ENCODE peak calls at places on chromosomes 4 and X, in six cellular contexts. F is right atrium auricular region, L is mammary epithelial cell, D is breast epithelium, E is psoas muscle, Z is vagina. X is an unnamed sample.

GRCh38 chrX:131762802-131763234 is 218.9 kb downstream of the OR13H1 start:
- DNase-seq in Z (no peak), F (no peak), E (no peak), L (peak), D (peak), X (no peak)

GRCh38 chr4:8459867-8460453 is 19.4 kb downstream of the TRMT44 start:
- DNase-seq in E (no peak), D (no peak), F (no peak), L (no peak), Z (no peak), X (no peak)

GRCh38 chr4:30208731-30209435 is 511.3 kb upstream of the PCDH7 start:
- DNase-seq in E (no peak), D (no peak), Z (no peak), F (no peak), L (peak), X (no peak)

GRCh38 chrX:23554304-23554703 is 113.0 kb upstream of the PRDX4 start:
- DNase-seq in E (no peak), L (peak), D (no peak), Z (no peak), F (no peak), X (peak)

GRCh38 chr4:56213543-56213942 is 173.7 kb downstream of the AASDH start:
- DNase-seq in Z (no peak), L (no peak), E (no peak), D (no peak), F (no peak), X (no peak)

GRCh38 chrX:10929747-10930146 is 181.4 kb upstream of the HCCS start:
- DNase-seq in F (no peak), L (no peak), D (no peak), E (no peak), Z (no peak), X (no peak)

GRCh38 chr4:22574424-22574823 is 58.6 kb upstream of the ADGRA3 start:
- DNase-seq in Z (no peak), E (no peak), L (no peak), D (no peak), F (no peak), X (no peak)

GRCh38 chr4:1171306-1172227 is 816 bp downstream of the SPON2 start:
- DNase-seq in L (no peak), E (peak), D (no peak), Z (no peak), F (no peak), X (no peak)

GRCh38 chrX:18252644-18253359 is 32.1 kb upstream of the BEND2 start:
- DNase-seq in L (no peak), F (no peak), Z (no peak), D (no peak), E (no peak), X (no peak)

GRCh38 chr4:89519771-89520170 is 212.2 kb upstream of the GPRIN3 start:
- DNase-seq in L (no peak), E (no peak), D (no peak), Z (no peak), F (no peak), X (no peak)

GRCh38 chrX:106726485-106727437 is at the start of gene RNF128:
- DNase-seq in L (peak), D (no peak), F (no peak), E (peak), Z (no peak), X (no peak)

GRCh38 chrX:1450381-1451161 is 2.1 kb downstream of the ASMTL start:
- DNase-seq in Z (peak), D (no peak), L (no peak), F (no peak), E (no peak), X (no peak)

GRCh38 chr4:41611881-41612871 is 74.2 kb downstream of the LIMCH1 start:
- DNase-seq in D (peak), Z (no peak), E (peak), F (peak), L (peak), X (no peak)

GRCh38 chr4:109912706-109913621 is at the start of gene EGF:
- DNase-seq in D (no peak), L (peak), F (no peak), Z (no peak), E (no peak), X (peak)

GRCh38 chr4:185204238-185204910 is 574 bp upstream of the CFAP97 start:
- DNase-seq in D (no peak), F (no peak), L (peak), E (no peak), Z (no peak), X (no peak)

GRCh38 chr4:27215421-27215820 is 354.8 kb downstream of the STIM2 start:
- DNase-seq in L (no peak), F (no peak), E (no peak), D (no peak), Z (no peak), X (no peak)

GRCh38 chrX:38965883-38966282 is 164.6 kb downstream of the MID1IP1 start:
- DNase-seq in D (no peak), E (no peak), L (no peak), Z (no peak), F (no peak), X (no peak)

GRCh38 chr4:26144526-26145167 is 176.2 kb upstream of the RBPJ start:
- DNase-seq in Z (no peak), E (no peak), D (no peak), L (no peak), F (no peak), X (no peak)

GRCh38 chrX:13685126-13685763 is 3.7 kb upstream of the RAB9A start:
- DNase-seq in D (no peak), E (no peak), F (no peak), L (peak), Z (no peak), X (no peak)

GRCh38 chr4:130080872-130081451 is 985.0 kb downstream of the C4orf33 start:
- DNase-seq in D (no peak), E (no peak), L (peak), Z (no peak), F (no peak), X (peak)

GRCh38 chr4:77190053-77190452 is 33.0 kb downstream of the CCNG2 start:
- DNase-seq in Z (no peak), D (peak), F (no peak), E (no peak), L (peak), X (no peak)
- TF ChIP-seq CTCF in Z (no peak), D (no peak), F (no peak), E (no peak), L (peak), X (no peak)

DNA sequence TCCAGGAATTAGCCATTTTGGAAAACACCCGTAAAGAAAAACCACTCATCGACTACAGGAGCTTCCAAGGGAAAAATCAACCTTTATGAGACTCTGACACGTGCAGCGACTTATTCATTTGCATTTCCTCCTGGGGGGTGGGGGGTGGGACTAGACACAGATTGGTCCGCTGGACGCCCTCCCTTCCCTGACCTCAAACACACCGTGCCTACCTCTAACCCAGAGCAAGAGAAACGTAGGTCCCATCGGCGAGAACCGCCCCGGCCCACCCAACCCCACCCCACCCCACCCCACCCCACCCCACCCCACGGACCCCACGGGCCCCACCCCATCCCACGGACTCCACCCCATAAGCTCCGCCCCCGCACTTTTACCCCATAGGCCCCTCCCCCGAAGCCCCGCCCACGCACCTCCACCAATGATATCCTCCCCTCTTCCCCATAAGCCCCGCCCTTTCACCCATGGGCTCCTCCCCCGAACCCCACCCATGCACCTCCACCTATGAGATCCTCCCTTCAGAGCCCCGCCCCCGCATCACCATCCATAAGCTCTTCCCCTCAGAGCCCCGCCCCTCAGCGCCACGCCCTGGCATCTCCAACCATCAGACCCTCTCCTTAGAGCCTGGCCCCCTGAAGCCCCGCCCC is 1.1 kb downstream of the GTPBP6 start:
- DNase-seq in D (no peak), Z (no peak), L (no peak), F (no peak), E (no peak), X (no peak)
- H3K4me3 ChIP-seq in D (peak), Z (peak), L (peak), F (peak), E (peak), X (peak)

DNA sequence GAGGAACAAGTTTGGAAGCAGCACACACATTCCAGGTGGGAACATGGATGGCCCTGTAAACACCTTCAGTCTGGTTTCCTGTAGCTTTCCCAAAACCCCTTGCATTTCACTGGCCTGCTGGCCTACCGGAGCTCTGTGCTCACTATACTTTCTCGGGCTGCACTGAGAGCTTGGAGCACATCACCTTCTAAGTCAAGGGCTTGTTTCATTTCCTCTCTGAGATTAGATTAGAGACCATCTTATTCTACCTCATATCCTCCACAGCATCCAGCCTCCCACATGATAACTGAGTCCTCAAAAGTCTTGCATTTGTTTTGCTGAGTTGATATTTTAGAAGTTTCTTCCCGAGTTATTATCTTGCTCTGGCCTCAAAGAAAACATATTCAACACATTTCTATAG is 147.7 kb downstream of the RASL11B start:
- DNase-seq in E (no peak), F (no peak), L (no peak), D (no peak), Z (no peak), X (no peak)
- TF ChIP-seq CTCF in E (no peak), F (no peak), L (no peak), D (no peak), Z (no peak), X (no peak)

DNA sequence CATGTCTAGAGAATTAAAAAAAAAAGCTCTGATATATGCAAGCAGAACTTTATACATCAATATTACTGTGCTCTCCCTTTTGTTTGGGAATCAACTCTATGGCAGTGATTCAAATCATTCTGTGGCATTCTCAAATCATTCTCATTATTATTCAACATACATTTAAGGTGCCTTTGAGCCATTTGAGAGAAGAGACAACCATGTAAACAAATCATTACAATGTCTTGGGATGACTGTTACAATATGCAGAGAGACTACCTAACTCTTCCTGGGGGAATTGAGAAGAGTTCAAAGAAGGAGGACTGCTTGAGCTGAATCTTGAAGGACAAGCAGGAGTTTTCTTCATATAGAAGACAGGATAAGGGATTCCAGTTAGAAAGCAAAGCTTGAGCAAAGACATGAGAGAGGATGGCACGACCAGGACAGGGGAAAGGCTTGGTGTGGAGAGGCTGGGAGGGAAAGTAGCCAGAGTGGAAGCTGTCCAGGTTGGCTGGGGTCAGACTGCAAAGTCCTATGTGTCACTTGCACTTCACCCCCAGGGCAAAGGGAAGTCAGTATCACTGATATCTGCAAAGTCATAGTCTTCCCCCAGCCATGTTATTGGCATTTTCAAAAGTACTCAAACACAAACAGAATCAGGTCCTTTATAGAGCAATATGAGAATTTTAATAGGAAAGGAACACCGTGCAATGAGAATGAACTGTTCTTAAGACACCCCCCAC is 9.0 kb downstream of the SEC24D start:
- DNase-seq in F (no peak), Z (no peak), L (no peak), D (no peak), E (no peak), X (no peak)
- H3K4me3 ChIP-seq in F (no peak), Z (no peak), L (no peak), D (no peak), E (no peak), X (no peak)

GRCh38 chrX:120358687-120359086 is 3.2 kb upstream of the ATP1B4 start:
- DNase-seq in E (no peak), D (no peak), L (peak), Z (no peak), F (no peak), X (no peak)
- TF ChIP-seq CTCF in E (no peak), D (no peak), L (no peak), Z (no peak), F (no peak), X (no peak)

DNA sequence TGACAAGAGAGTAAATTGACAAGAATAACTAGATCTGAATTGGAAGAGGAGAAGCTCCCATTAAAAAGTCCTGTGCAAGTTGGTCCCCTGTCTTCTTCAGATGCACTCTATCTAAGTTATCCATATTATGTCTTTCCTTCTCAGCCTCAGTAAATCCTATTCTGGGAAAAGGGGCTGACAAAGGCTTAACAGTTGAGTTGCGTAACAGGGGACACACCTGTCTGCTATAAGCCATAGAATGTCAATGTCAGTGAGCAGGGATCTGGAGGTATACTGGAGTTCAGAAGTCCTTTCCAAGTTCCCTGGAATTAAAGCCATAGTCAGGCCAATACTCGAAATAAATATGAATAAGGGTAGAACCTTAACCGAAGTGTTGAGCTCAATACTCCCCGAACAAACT is 26.3 kb upstream of the TNIP3 start:
- DNase-seq in F (no peak), L (no peak), Z (no peak), E (no peak), D (no peak), X (no peak)
- H3K4me3 ChIP-seq in F (no peak), L (no peak), Z (no peak), E (no peak), D (no peak), X (no peak)

GRCh38 chrX:65750674-65751469 is 83.4 kb downstream of the MSN start:
- DNase-seq in F (no peak), Z (no peak), L (no peak), D (no peak), E (no peak), X (no peak)

GRCh38 chrX:65741823-65742222 is 74.4 kb downstream of the MSN start:
- DNase-seq in E (no peak), F (no peak), L (no peak), Z (no peak), D (no peak), X (no peak)

GRCh38 chrX:65745427-65745826 is 78.0 kb downstream of the MSN start:
- DNase-seq in E (no peak), F (no peak), Z (no peak), D (no peak), L (no peak), X (no peak)

GRCh38 chrX:65744965-65745364 is 77.5 kb downstream of the MSN start:
- DNase-seq in F (no peak), Z (no peak), E (no peak), D (no peak), L (peak), X (no peak)

DNA sequence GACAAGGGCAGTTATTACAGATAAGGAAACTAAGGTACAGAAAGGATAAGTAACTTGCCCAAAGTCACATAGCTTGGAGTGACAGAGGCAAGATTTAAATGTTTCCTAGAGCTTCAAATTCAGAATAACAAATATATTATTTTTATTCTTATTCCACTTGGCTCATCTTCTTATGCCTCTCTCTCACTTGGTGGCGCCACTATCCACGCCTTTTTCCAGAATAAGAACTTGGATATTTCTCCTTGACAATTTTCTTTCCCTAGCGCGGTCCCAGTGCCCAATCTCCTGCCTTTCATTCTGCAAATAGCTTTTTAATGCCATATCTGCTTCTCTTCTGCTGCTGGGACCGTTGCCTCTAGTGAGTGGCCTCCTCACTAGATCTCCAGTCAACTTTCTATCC is 78.5 kb downstream of the MSN start:
- DNase-seq in Z (no peak), L (no peak), E (no peak), D (no peak), F (no peak), X (no peak)
- TF ChIP-seq CTCF in Z (no peak), L (peak), E (no peak), D (no peak), F (no peak), X (peak)

GRCh38 chrX:28586891-28587635 is at the start of gene IL1RAPL1:
- DNase-seq in D (no peak), F (no peak), Z (no peak), E (no peak), L (peak), X (peak)
- H3K4me3 ChIP-seq in D (peak), F (peak), Z (peak), E (peak), L (no peak), X (peak)

X was measured in epithelial cell of proximal tubule.